ENCODE peak calls at places on chromosomes 6 and 20, in four cellular contexts. One of them, this sample, is unnamed.

GRCh38 chr6:23890543-23891227 is 235.3 kb upstream of the NRSN1 start:
- DNase-seq in foreskin fibroblast: peak
- DNase-seq in GM03348: no peak
- DNase-seq in kidney tubule cell: peak
- DNase-seq in this sample: peak

GRCh38 chr6:112044856-112045255 is 9.0 kb upstream of the CCN6 start:
- DNase-seq in foreskin fibroblast: peak
- DNase-seq in GM03348: peak
- DNase-seq in kidney tubule cell: peak
- DNase-seq in this sample: peak

GRCh38 chr20:63697868-63698545 is 1.6 kb downstream of the TNFRSF6B start:
- DNase-seq in foreskin fibroblast: no peak
- DNase-seq in GM03348: no peak
- DNase-seq in kidney tubule cell: no peak
- DNase-seq in this sample: no peak

GRCh38 chr20:60050193-60050960 is 92.2 kb downstream of the CDH26 start:
- DNase-seq in foreskin fibroblast: no peak
- DNase-seq in GM03348: no peak
- DNase-seq in kidney tubule cell: peak
- DNase-seq in this sample: no peak

GRCh38 chr6:25193147-25193864 is 85.9 kb upstream of the CARMIL1 start:
- DNase-seq in foreskin fibroblast: peak
- DNase-seq in GM03348: peak
- DNase-seq in kidney tubule cell: peak
- DNase-seq in this sample: peak

GRCh38 chr6:161835426-161836029 is 561.7 kb upstream of the AGPAT4 start:
- DNase-seq in foreskin fibroblast: peak
- DNase-seq in GM03348: no peak
- DNase-seq in kidney tubule cell: no peak
- DNase-seq in this sample: peak

GRCh38 chr20:53016534-53017042 is 44.4 kb downstream of the TSHZ2 start:
- DNase-seq in foreskin fibroblast: no peak
- DNase-seq in GM03348: no peak
- DNase-seq in kidney tubule cell: no peak
- DNase-seq in this sample: no peak

GRCh38 chr20:20448891-20449290 is 81.0 kb downstream of the INSM1 start:
- DNase-seq in foreskin fibroblast: no peak
- DNase-seq in GM03348: no peak
- DNase-seq in kidney tubule cell: no peak
- DNase-seq in this sample: no peak

GRCh38 chr20:23349338-23350006 is 1.1 kb upstream of the NXT1 start:
- DNase-seq in foreskin fibroblast: no peak
- DNase-seq in GM03348: no peak
- DNase-seq in kidney tubule cell: no peak
- DNase-seq in this sample: no peak

GRCh38 chr20:10828221-10828620 is 154.4 kb upstream of the JAG1 start:
- DNase-seq in foreskin fibroblast: no peak
- DNase-seq in GM03348: no peak
- DNase-seq in kidney tubule cell: no peak
- DNase-seq in this sample: no peak

GRCh38 chr6:159941286-159942113 is 27.4 kb upstream of the IGF2R start:
- DNase-seq in foreskin fibroblast: peak
- DNase-seq in GM03348: peak
- DNase-seq in kidney tubule cell: peak
- DNase-seq in this sample: peak

GRCh38 chr6:28558629-28559028 is 32.9 kb downstream of the GPX5 start:
- DNase-seq in foreskin fibroblast: no peak
- DNase-seq in GM03348: no peak
- DNase-seq in kidney tubule cell: peak
- DNase-seq in this sample: no peak

GRCh38 chr20:25623225-25623735 is 534 bp downstream of the NANP start:
- DNase-seq in foreskin fibroblast: peak
- DNase-seq in GM03348: peak
- DNase-seq in kidney tubule cell: peak
- DNase-seq in this sample: peak

GRCh38 chr6:145756170-145756662 is 20.9 kb upstream of the EPM2A start:
- DNase-seq in foreskin fibroblast: peak
- DNase-seq in GM03348: peak
- DNase-seq in kidney tubule cell: peak
- DNase-seq in this sample: peak

GRCh38 chr6:11692451-11693376 is 85.9 kb downstream of the ADTRP start:
- DNase-seq in foreskin fibroblast: no peak
- DNase-seq in GM03348: no peak
- DNase-seq in kidney tubule cell: no peak
- DNase-seq in this sample: no peak

GRCh38 chr6:6366778-6367177 is 46.3 kb upstream of the F13A1 start:
- DNase-seq in foreskin fibroblast: no peak
- DNase-seq in GM03348: no peak
- DNase-seq in kidney tubule cell: peak
- DNase-seq in this sample: no peak

GRCh38 chr6:35970181-35970580 is 49.3 kb upstream of the SRPK1 start:
- DNase-seq in foreskin fibroblast: peak
- DNase-seq in GM03348: peak
- DNase-seq in kidney tubule cell: peak
- DNase-seq in this sample: peak

GRCh38 chr20:25077610-25078169 is 4.3 kb downstream of the VSX1 start:
- DNase-seq in foreskin fibroblast: peak
- DNase-seq in GM03348: peak
- DNase-seq in kidney tubule cell: peak
- DNase-seq in this sample: peak

GRCh38 chr6:80272988-80273387 is 166.5 kb downstream of the BCKDHB start:
- DNase-seq in foreskin fibroblast: no peak
- DNase-seq in GM03348: no peak
- DNase-seq in kidney tubule cell: no peak
- DNase-seq in this sample: no peak

GRCh38 chr6:83285917-83286316 is 92.8 kb downstream of the RWDD2A start:
- DNase-seq in foreskin fibroblast: no peak
- DNase-seq in GM03348: no peak
- DNase-seq in kidney tubule cell: no peak
- DNase-seq in this sample: no peak

GRCh38 chr6:28839443-28840120 is 84.2 kb downstream of the TRIM27 start:
- DNase-seq in foreskin fibroblast: no peak
- DNase-seq in GM03348: no peak
- DNase-seq in kidney tubule cell: peak
- DNase-seq in this sample: no peak

GRCh38 chr6:41289815-41290214 is 3.3 kb upstream of the TREM1 start:
- DNase-seq in foreskin fibroblast: no peak
- DNase-seq in GM03348: no peak
- DNase-seq in kidney tubule cell: no peak
- DNase-seq in this sample: no peak

GRCh38 chr20:10848810-10849370 is 175.1 kb upstream of the JAG1 start:
- DNase-seq in foreskin fibroblast: peak
- DNase-seq in GM03348: peak
- DNase-seq in kidney tubule cell: peak
- DNase-seq in this sample: peak

GRCh38 chr6:81241126-81241525 is 511.4 kb downstream of the TENT5A start:
- DNase-seq in foreskin fibroblast: peak
- DNase-seq in GM03348: peak
- DNase-seq in kidney tubule cell: no peak
- DNase-seq in this sample: no peak

GRCh38 chr6:31797607-31798006 is 2.1 kb upstream of the VARS1 start:
- DNase-seq in foreskin fibroblast: no peak
- DNase-seq in GM03348: no peak
- DNase-seq in kidney tubule cell: no peak
- DNase-seq in this sample: no peak

GRCh38 chr20:13333793-13334192 is 112.7 kb downstream of the ISM1 start:
- DNase-seq in foreskin fibroblast: peak
- DNase-seq in GM03348: no peak
- DNase-seq in kidney tubule cell: no peak
- DNase-seq in this sample: no peak

GRCh38 chr6:12266571-12266970 is 23.6 kb upstream of the EDN1 start:
- DNase-seq in foreskin fibroblast: peak
- DNase-seq in GM03348: peak
- DNase-seq in kidney tubule cell: peak
- DNase-seq in this sample: peak

GRCh38 chr6:35152067-35152707 is 11.0 kb upstream of the TCP11 start:
- DNase-seq in foreskin fibroblast: peak
- DNase-seq in GM03348: no peak
- DNase-seq in kidney tubule cell: peak
- DNase-seq in this sample: peak

GRCh38 chr20:24109008-24109407 is 120.4 kb upstream of the GGTLC1 start:
- DNase-seq in foreskin fibroblast: no peak
- DNase-seq in GM03348: no peak
- DNase-seq in kidney tubule cell: no peak
- DNase-seq in this sample: no peak

GRCh38 chr6:144265390-144265789 is 19.7 kb upstream of the UTRN start:
- DNase-seq in foreskin fibroblast: peak
- DNase-seq in GM03348: no peak
- DNase-seq in kidney tubule cell: peak
- DNase-seq in this sample: peak

GRCh38 chr6:158644227-158645063 is at the start of gene DYNLT1:
- DNase-seq in foreskin fibroblast: peak
- DNase-seq in GM03348: peak
- DNase-seq in kidney tubule cell: peak
- DNase-seq in this sample: peak

GRCh38 chr6:27541212-27541931 is 68.5 kb upstream of the ZNF184 start:
- DNase-seq in foreskin fibroblast: peak
- DNase-seq in GM03348: no peak
- DNase-seq in kidney tubule cell: peak
- DNase-seq in this sample: peak

GRCh38 chr6:37310980-37311379 is 42.8 kb upstream of the RNF8 start:
- DNase-seq in foreskin fibroblast: no peak
- DNase-seq in GM03348: no peak
- DNase-seq in kidney tubule cell: no peak
- DNase-seq in this sample: no peak

GRCh38 chr20:41643504-41643938 is 25.3 kb upstream of the CHD6 start:
- DNase-seq in foreskin fibroblast: peak
- DNase-seq in GM03348: peak
- DNase-seq in kidney tubule cell: peak
- DNase-seq in this sample: peak

GRCh38 chr20:56860413-56860812 is 231.3 kb downstream of the TFAP2C start:
- DNase-seq in foreskin fibroblast: peak
- DNase-seq in GM03348: no peak
- DNase-seq in kidney tubule cell: no peak
- DNase-seq in this sample: no peak

GRCh38 chr6:41039060-41039998 is at the start of gene UNC5CL:
- DNase-seq in foreskin fibroblast: peak
- DNase-seq in GM03348: peak
- DNase-seq in kidney tubule cell: peak
- DNase-seq in this sample: peak

GRCh38 chr6:52509281-52510212 is 67.3 kb downstream of the TRAM2 start:
- DNase-seq in foreskin fibroblast: peak
- DNase-seq in GM03348: peak
- DNase-seq in kidney tubule cell: peak
- DNase-seq in this sample: peak

GRCh38 chr6:158756126-158756525 is 63.0 kb downstream of the EZR start:
- DNase-seq in foreskin fibroblast: no peak
- DNase-seq in GM03348: no peak
- DNase-seq in kidney tubule cell: no peak
- DNase-seq in this sample: no peak

GRCh38 chr20:25129428-25129827 is 47.5 kb upstream of the VSX1 start:
- DNase-seq in foreskin fibroblast: no peak
- DNase-seq in GM03348: no peak
- DNase-seq in kidney tubule cell: no peak
- DNase-seq in this sample: no peak

GRCh38 chr6:35247642-35248231 is 11.8 kb upstream of the ZNF76 start:
- DNase-seq in foreskin fibroblast: no peak
- DNase-seq in GM03348: no peak
- DNase-seq in kidney tubule cell: no peak
- DNase-seq in this sample: no peak

This sample was measured in ELR.